ENCODE peak calls at places on chromosomes 4 and X, in five cellular contexts. J, I, C, E and Z are unnamed samples.
A peak's percentile ranks its signal among the peaks of the same experiment; 100 is the strongest.

GRCh38 chr4:10200869-10201268 is 84.3 kb upstream of the WDR1 start:
- DNase-seq in J (no peak), I (no peak), E (no peak), C (no peak), Z (no peak)

GRCh38 chrX:10486373-10486772 is 134.0 kb downstream of the MID1 start:
- DNase-seq in J (no peak), E (no peak), C (no peak), I (peak; percentile 24), Z (peak; percentile 59)

GRCh38 chrX:41333744-41333993 is 293 bp upstream of the DDX3X start:
- DNase-seq in C (no peak), E (peak; percentile 97), J (peak; percentile 86), I (peak; percentile 66), Z (no peak)

GRCh38 chr4:85147481-85148076 is 181.1 kb upstream of the WDFY3 start:
- DNase-seq in J (peak; percentile 85), C (no peak), I (peak; percentile 6), E (peak; percentile 85), Z (peak; percentile 48)

GRCh38 chr4:153142700-153143438 is 61.4 kb upstream of the TRIM2 start:
- DNase-seq in E (peak; percentile 96), J (peak; percentile 52), C (no peak), I (no peak), Z (no peak)

GRCh38 chr4:99414401-99414800 is 20.7 kb downstream of the ADH7 start:
- DNase-seq in I (no peak), J (no peak), C (no peak), E (no peak), Z (no peak)

GRCh38 chr4:80732010-80732409 is 298.5 kb upstream of the BMP3 start:
- DNase-seq in I (no peak), E (no peak), J (no peak), C (no peak), Z (peak; percentile 18)

GRCh38 chr4:6121276-6121850 is 79.0 kb downstream of the JAKMIP1 start:
- DNase-seq in J (no peak), I (no peak), C (no peak), E (no peak), Z (no peak)

GRCh38 chr4:146063143-146063542 is 112.4 kb upstream of the LSM6 start:
- DNase-seq in C (no peak), J (no peak), I (no peak), E (no peak), Z (no peak)

GRCh38 chrX:21479695-21480280 is 105.6 kb downstream of the CNKSR2 start:
- DNase-seq in C (no peak), I (peak; percentile 11), E (peak; percentile 65), J (peak; percentile 41), Z (no peak)

GRCh38 chr4:153275380-153276276 is 68.9 kb upstream of the MND1 start:
- DNase-seq in I (no peak), C (no peak), J (no peak), E (no peak), Z (no peak)

GRCh38 chr4:8506373-8507250 is 66.0 kb downstream of the TRMT44 start:
- DNase-seq in E (no peak), I (peak; percentile 39), C (no peak), J (no peak), Z (no peak)

GRCh38 chr4:26360273-26360672 is 39.5 kb downstream of the RBPJ start:
- DNase-seq in E (no peak), J (no peak), I (no peak), C (no peak), Z (no peak)

GRCh38 chrX:25277574-25277973 is 261.8 kb upstream of the ARX start:
- DNase-seq in J (no peak), E (no peak), C (no peak), I (no peak), Z (no peak)

GRCh38 chr4:168183717-168184571 is 91.6 kb downstream of the ANXA10 start:
- DNase-seq in I (no peak), C (no peak), E (peak; percentile 15), J (peak; percentile 43), Z (no peak)

GRCh38 chrX:106649523-106650428 is 38.0 kb downstream of the RADX start:
- DNase-seq in J (no peak), C (no peak), I (no peak), E (no peak), Z (no peak)

GRCh38 chr4:183586824-183587223 is 72.2 kb downstream of the RWDD4 start:
- DNase-seq in C (no peak), I (no peak), E (no peak), J (no peak), Z (no peak)

GRCh38 chr4:53925050-53925605 is 139.3 kb downstream of the CHIC2 start:
- DNase-seq in I (no peak), J (no peak), C (no peak), E (no peak), Z (no peak)

GRCh38 chr4:82201805-82202636 is 171.8 kb downstream of the HNRNPD start:
- DNase-seq in I (no peak), J (peak; percentile 79), E (peak; percentile 54), C (peak; percentile 8), Z (peak; percentile 8)

GRCh38 chrX:37976153-37976552 is 30.2 kb upstream of the SYTL5 start:
- DNase-seq in J (no peak), I (no peak), E (no peak), C (no peak), Z (no peak)

GRCh38 chr4:177229331-177229730 is 80.3 kb upstream of the NEIL3 start:
- DNase-seq in J (no peak), E (no peak), I (no peak), C (no peak), Z (no peak)

GRCh38 chrX:56600141-56600540 is 36.7 kb downstream of the UBQLN2 start:
- DNase-seq in C (no peak), E (no peak), I (no peak), J (no peak), Z (no peak)

GRCh38 chr4:98929341-98930267 is 671 bp upstream of the EIF4E start:
- DNase-seq in J (peak; percentile 78), E (no peak), I (peak; percentile 81), C (peak; percentile 27), Z (peak; percentile 90)

GRCh38 chrX:118772051-118772450 is 44.6 kb downstream of the IL13RA1 start:
- DNase-seq in C (no peak), I (no peak), E (no peak), J (no peak), Z (no peak)

GRCh38 chr4:101818362-101818761 is 27.8 kb downstream of the BANK1 start:
- DNase-seq in C (no peak), I (no peak), E (no peak), J (no peak), Z (peak; percentile 52)

GRCh38 chr4:153931804-153932203 is 142.9 kb upstream of the SFRP2 start:
- DNase-seq in J (no peak), E (no peak), C (no peak), I (no peak), Z (no peak)